ENCODE peak calls at places on chromosomes 13 and 19, in seven cellular contexts. X is mesendoderm, A is neuronal stem cell, Z is H1, O is IMR-90, V is H9, Y is trophoblast cell. G is an unnamed sample.

GRCh38 chr19:1860133-1860775 is 3.1 kb downstream of the KLF16 start:
- DNase-seq in X (peak; percentile 89), A (peak; percentile 78), Z (peak; percentile 61), O (peak; percentile 81), V (no peak), Y (peak; percentile 87), G (peak; percentile 90)

GRCh38 chr19:13024958-13025653 is 29.8 kb downstream of the NFIX start:
- DNase-seq in X (peak; percentile 50), A (no peak), Z (peak; percentile 72), O (no peak), V (peak; percentile 71), Y (no peak), G (no peak)

GRCh38 chr19:16566161-16566560 is 6.1 kb downstream of the SLC35E1 start:
- DNase-seq in X (no peak), A (no peak), Z (no peak), O (no peak), V (no peak), Y (no peak), G (no peak)

GRCh38 chr13:42424182-42424581 is 149.8 kb upstream of the TNFSF11 start:
- DNase-seq in X (no peak), A (no peak), Z (no peak), O (no peak), V (no peak), Y (no peak), G (no peak)

GRCh38 chr13:84497613-84498012 is 615.3 kb upstream of the SLITRK1 start:
- DNase-seq in X (no peak), A (no peak), Z (no peak), O (no peak), V (no peak), Y (no peak), G (no peak)

GRCh38 chr19:5594521-5594950 is 26.8 kb upstream of the TINCR start:
- DNase-seq in X (no peak), A (no peak), Z (no peak), O (no peak), V (no peak), Y (no peak), G (no peak)

GRCh38 chr19:839146-839872 is 1.5 kb upstream of the PRTN3 start:
- DNase-seq in X (no peak), A (no peak), Z (no peak), O (no peak), V (no peak), Y (no peak), G (no peak)

GRCh38 chr13:101773062-101773461 is 320.6 kb downstream of the ITGBL1 start:
- DNase-seq in X (peak; percentile 8), A (no peak), Z (no peak), O (no peak), V (no peak), Y (peak; percentile 84), G (peak; percentile 4)

GRCh38 chr19:43464089-43464775 is 1.2 kb downstream of the LYPD3 start:
- DNase-seq in X (no peak), A (no peak), Z (peak; percentile 88), O (no peak), V (no peak), Y (peak; percentile 75), G (no peak)

GRCh38 chr13:97659602-97660001 is 225.6 kb downstream of the RAP2A start:
- DNase-seq in X (peak; percentile 65), A (peak; percentile 23), Z (no peak), O (peak; percentile 21), V (no peak), Y (no peak), G (peak; percentile 16)

GRCh38 chr19:41426952-41427646 is at the start of gene B3GNT8:
- DNase-seq in X (peak; percentile 94), A (peak; percentile 59), Z (peak; percentile 88), O (peak; percentile 34), V (peak; percentile 93), Y (peak; percentile 34), G (peak; percentile 77)

GRCh38 chr19:2906631-2907195 is 6.0 kb downstream of the ZNF57 start:
- DNase-seq in X (no peak), A (no peak), Z (no peak), O (no peak), V (no peak), Y (no peak), G (no peak)

GRCh38 chr19:47241919-47242644 is 11.1 kb upstream of the BBC3 start:
- DNase-seq in X (no peak), A (no peak), Z (no peak), O (no peak), V (no peak), Y (no peak), G (peak; percentile 56)

GRCh38 chr19:10395436-10395835 is 7.9 kb downstream of the CDC37 start:
- DNase-seq in X (no peak), A (no peak), Z (no peak), O (no peak), V (no peak), Y (no peak), G (no peak)

GRCh38 chr19:13864223-13864512 is 12.8 kb upstream of the NANOS3 start:
- DNase-seq in X (no peak), A (no peak), Z (peak; percentile 48), O (no peak), V (no peak), Y (no peak), G (no peak)

GRCh38 chr13:43431279-43431678 is 355.5 kb downstream of the ENOX1 start:
- DNase-seq in X (no peak), A (no peak), Z (no peak), O (no peak), V (no peak), Y (peak; percentile 69), G (no peak)

GRCh38 chr19:41529484-41530183 is 46.3 kb upstream of the CEACAM21 start:
- DNase-seq in X (no peak), A (no peak), Z (no peak), O (no peak), V (no peak), Y (no peak), G (no peak)

GRCh38 chr13:45615501-45616101 is at the start of gene ERICH6B:
- DNase-seq in X (peak; percentile 83), A (peak; percentile 80), Z (peak; percentile 67), O (peak; percentile 7), V (peak; percentile 86), Y (no peak), G (peak; percentile 51)

GRCh38 chr19:55264531-55264930 is 5.7 kb upstream of the PPP6R1 start:
- DNase-seq in X (no peak), A (no peak), Z (no peak), O (no peak), V (no peak), Y (peak; percentile 17), G (no peak)

GRCh38 chr19:55265723-55266386 is 7.0 kb upstream of the PPP6R1 start:
- DNase-seq in X (no peak), A (no peak), Z (no peak), O (no peak), V (no peak), Y (no peak), G (no peak)

GRCh38 chr19:55266404-55266803 is 7.6 kb upstream of the PPP6R1 start:
- DNase-seq in X (no peak), A (no peak), Z (no peak), O (no peak), V (no peak), Y (no peak), G (no peak)

GRCh38 chr19:55265173-55265572 is 6.4 kb upstream of the PPP6R1 start:
- DNase-seq in X (no peak), A (no peak), Z (no peak), O (no peak), V (no peak), Y (no peak), G (no peak)

GRCh38 chr19:55266840-55267239 is 8.0 kb upstream of the PPP6R1 start:
- DNase-seq in X (no peak), A (no peak), Z (no peak), O (no peak), V (no peak), Y (no peak), G (no peak)
- H3K79me1 ChIP-seq in X (no peaks in the 10 kb centered on the region), A (peaks cover 2% of the 10 kb centered on the region), Z (peaks cover 7% of the 10 kb centered on the region), O (peaks cover 5% of the 10 kb centered on the region), V (no peaks in the 10 kb centered on the region), Y (no peaks in the 10 kb centered on the region), G (peaks cover 25% of the 10 kb centered on the region)

DNA sequence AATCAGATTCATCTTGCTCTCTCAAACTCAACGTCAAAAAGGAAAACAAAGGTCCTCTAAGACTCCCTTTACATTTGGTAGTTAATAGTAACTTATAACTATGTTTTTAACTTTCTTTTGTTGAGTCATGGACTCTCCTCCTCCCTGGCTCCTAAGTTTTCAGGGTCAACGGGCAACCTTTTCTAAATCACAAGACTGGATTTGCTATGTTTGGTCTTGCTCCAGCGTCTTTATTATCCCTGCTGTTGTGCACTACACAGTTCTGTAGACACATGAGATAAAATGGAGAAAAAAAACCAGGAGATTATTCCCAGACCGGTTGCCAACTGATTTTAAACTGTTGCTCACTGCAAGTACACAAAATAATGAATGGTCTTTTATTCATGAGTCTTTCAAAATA is 1.9 kb upstream of the ITM2B start:
- DNase-seq in X (no peak), A (no peak), Z (no peak), O (no peak), V (no peak), Y (no peak), G (no peak)
- H3K79me1 ChIP-seq in X (no peaks in the 10 kb centered on the region), A (no peaks in the 10 kb centered on the region), Z (no peaks in the 10 kb centered on the region), O (peaks cover 7% of the 10 kb centered on the region), V (no peaks in the 10 kb centered on the region), Y (peaks cover 14% of the 10 kb centered on the region), G (peaks cover 4% of the 10 kb centered on the region)

GRCh38 chr19:29139227-29139626 is 73.7 kb downstream of the UQCRFS1 start:
- DNase-seq in X (no peak), A (no peak), Z (no peak), O (no peak), V (no peak), Y (no peak), G (no peak)

GRCh38 chr19:29145756-29146155 is 67.2 kb downstream of the UQCRFS1 start:
- DNase-seq in X (no peak), A (no peak), Z (no peak), O (no peak), V (no peak), Y (peak; percentile 33), G (no peak)

DNA sequence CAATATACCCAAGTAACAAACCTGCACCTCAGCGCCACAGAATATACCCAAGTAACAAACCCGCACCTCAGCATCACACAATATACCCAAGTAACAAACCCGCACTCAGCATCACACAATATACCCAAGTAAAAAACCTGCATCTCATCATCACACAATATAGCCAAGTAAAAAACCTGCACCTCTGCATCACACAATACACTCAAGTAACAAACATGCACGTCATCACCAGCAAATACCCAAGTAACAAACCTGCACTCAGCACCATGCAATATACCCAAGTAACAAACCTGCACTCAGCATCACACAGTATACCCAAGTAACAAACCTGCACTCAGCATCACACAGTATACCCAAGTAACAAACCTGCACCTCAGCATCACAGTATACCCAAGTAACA is 69.8 kb downstream of the UQCRFS1 start:
- DNase-seq in X (no peak), A (no peak), Z (no peak), O (no peak), V (no peak), Y (no peak), G (no peak)
- H3K79me1 ChIP-seq in X (no peaks in the 10 kb centered on the region), A (no peaks in the 10 kb centered on the region), Z (no peaks in the 10 kb centered on the region), O (no peaks in the 10 kb centered on the region), V (no peaks in the 10 kb centered on the region), Y (no peaks in the 10 kb centered on the region), G (no peaks in the 10 kb centered on the region)

DNA sequence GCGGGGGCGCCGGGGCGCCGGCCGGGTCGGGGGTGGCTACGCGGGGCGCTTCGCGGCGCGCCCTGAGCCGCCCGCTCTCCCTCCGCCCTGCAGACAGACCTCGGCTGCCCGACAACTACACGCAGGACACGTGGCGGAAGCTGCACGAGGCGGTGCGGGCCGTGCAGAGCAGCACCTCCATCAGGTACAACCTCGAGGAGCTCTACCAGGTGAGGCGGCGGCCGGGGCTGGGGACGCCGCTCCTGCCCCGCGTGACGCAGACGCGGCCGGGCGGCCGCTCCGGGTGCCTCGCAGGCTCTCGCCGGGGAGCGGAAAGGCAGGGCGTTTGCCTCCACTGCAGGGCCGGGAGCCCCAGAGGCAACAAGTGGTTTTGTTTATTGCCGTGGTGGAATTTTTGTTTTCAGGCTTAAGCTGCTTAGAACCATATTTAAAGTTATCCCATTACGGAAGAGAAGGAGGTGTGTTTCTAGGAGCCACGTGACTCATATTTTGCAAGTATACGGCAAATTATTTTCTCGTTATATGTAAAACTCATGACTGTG is 538 bp downstream of the CUL4A start:
- DNase-seq in X (peak; percentile 83), A (peak; percentile 47), Z (peak; percentile 76), O (peak; percentile 55), V (peak; percentile 72), Y (peak; percentile 84), G (peak; percentile 82)
- H3K79me1 ChIP-seq in X (peaks cover 8% of the 10 kb centered on the region), A (peaks cover 16% of the 10 kb centered on the region), Z (peaks cover 12% of the 10 kb centered on the region), O (peaks cover 16% of the 10 kb centered on the region), V (peaks cover 2% of the 10 kb centered on the region), Y (peaks cover 20% of the 10 kb centered on the region), G (peaks cover 5% of the 10 kb centered on the region)